ENCODE peak calls at places on chromosomes 12 and 14, in six cellular contexts. N, W, I, U, M and J are unnamed samples.

GRCh38 chr12:102528111-102528510 is 47.7 kb upstream of the IGF1 start:
- DNase-seq in M (no peak), N (no peak), W (peak; percentile 8), U (no peak), I (no peak), J (no peak)

GRCh38 chr12:93154753-93155475 is 222.8 kb upstream of the NUDT4 start:
- DNase-seq in U (no peak), W (peak; percentile 56), I (no peak), M (no peak), N (peak; percentile 37), J (no peak)

GRCh38 chr12:60148831-60149230 is 553.0 kb downstream of the SLC16A7 start:
- DNase-seq in W (peak; percentile 97), U (peak; percentile 53), I (no peak), M (no peak), N (no peak), J (no peak)

GRCh38 chr12:104582739-104583138 is 126.0 kb downstream of the CHST11 start:
- DNase-seq in M (no peak), U (no peak), W (no peak), N (no peak), I (no peak), J (peak; percentile 74)

GRCh38 chr12:12804432-12804886 is 8.7 kb upstream of the DDX47 start:
- DNase-seq in N (no peak), U (peak; percentile 81), W (peak; percentile 95), M (no peak), I (no peak), J (no peak)

GRCh38 chr12:54011665-54012532 is 3.1 kb downstream of the HOXC8 start:
- DNase-seq in M (no peak), W (no peak), I (no peak), N (no peak), U (no peak), J (no peak)

GRCh38 chr12:122024132-122024785 is 2.6 kb downstream of the BCL7A start:
- DNase-seq in W (no peak), M (no peak), N (no peak), U (no peak), I (no peak), J (peak; percentile 43)

GRCh38 chr14:104115691-104116543 is 22.5 kb upstream of the KIF26A start:
- DNase-seq in U (no peak), I (peak; percentile 24), M (no peak), N (peak; percentile 31), W (no peak), J (no peak)

GRCh38 chr12:8628731-8629130 is 16.1 kb upstream of the AICDA start:
- DNase-seq in W (peak; percentile 23), U (no peak), N (no peak), I (no peak), M (no peak), J (no peak)

GRCh38 chr14:35669782-35670181 is 135.8 kb downstream of the INSM2 start:
- DNase-seq in I (no peak), M (no peak), N (no peak), U (no peak), W (peak; percentile 77), J (peak; percentile 29)

GRCh38 chr12:7581609-7582008 is 78.0 kb upstream of the CD163 start:
- DNase-seq in U (no peak), M (no peak), N (no peak), W (no peak), I (no peak), J (no peak)

GRCh38 chr14:60658116-60658515 is 8.8 kb upstream of the SIX1 start:
- DNase-seq in N (no peak), M (peak; percentile 41), W (no peak), I (no peak), U (no peak), J (no peak)

GRCh38 chr14:94001501-94002396 is 4.6 kb downstream of the CCDC197 start:
- DNase-seq in U (no peak), N (peak; percentile 36), W (peak; percentile 75), I (peak; percentile 69), M (peak; percentile 84), J (peak; percentile 83)

GRCh38 chr14:24944800-24945199 is 105.1 kb downstream of the STXBP6 start:
- DNase-seq in U (no peak), I (no peak), W (no peak), M (no peak), N (no peak), J (no peak)

GRCh38 chr12:78556651-78557050 is 307.9 kb upstream of the SYT1 start:
- DNase-seq in N (no peak), W (no peak), U (no peak), I (no peak), M (no peak), J (no peak)

GRCh38 chr14:61710853-61711817 is 15.8 kb downstream of the HIF1A start:
- DNase-seq in N (no peak), I (no peak), W (peak; percentile 46), U (no peak), M (no peak), J (no peak)

GRCh38 chr14:36226164-36226563 is 49.6 kb upstream of the PTCSC3 start:
- DNase-seq in M (no peak), I (no peak), W (no peak), U (no peak), N (no peak), J (no peak)

GRCh38 chr14:45185110-45185814 is 49.5 kb downstream of the FANCM start:
- DNase-seq in N (no peak), M (no peak), U (no peak), W (peak; percentile 55), I (no peak), J (no peak)

DNA sequence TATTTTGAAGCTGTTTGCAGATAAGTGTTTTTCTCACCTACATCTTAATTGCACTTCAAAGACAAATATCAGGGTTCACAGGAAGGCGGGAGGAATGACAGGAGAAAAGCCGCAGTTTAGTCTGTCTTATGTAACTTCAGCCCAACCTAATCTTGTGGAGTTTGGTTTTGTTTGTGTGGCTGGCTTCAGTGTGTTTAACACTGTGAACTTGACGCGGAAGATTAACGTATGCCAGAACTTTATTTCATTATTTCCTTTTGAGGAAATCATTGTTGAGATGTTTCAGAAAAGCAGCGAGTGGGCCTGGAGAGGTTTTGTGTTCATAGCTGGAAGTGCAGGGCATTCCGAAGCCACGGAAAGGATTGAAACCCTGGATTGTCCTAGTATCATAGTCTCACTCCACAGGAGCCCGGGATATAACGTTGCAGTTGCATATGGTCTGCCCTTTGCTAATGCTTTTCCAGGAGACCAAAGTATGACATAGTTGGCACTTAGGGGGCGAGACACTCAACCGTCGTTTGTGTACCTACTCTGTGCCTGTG is 2.0 kb downstream of the PELI2 start:
- DNase-seq in N (peak; percentile 27), M (peak; percentile 45), I (no peak), W (peak; percentile 53), U (no peak), J (no peak)
- TF ChIP-seq CTCF in N (no peak), M (no peak), I (no peak), W (peak; percentile 2), U (peak; percentile 11), J (no peak)

GRCh38 chr12:108302471-108303311 is 36.4 kb downstream of the CMKLR1 start:
- DNase-seq in N (peak; percentile 35), W (no peak), M (peak; percentile 38), U (no peak), I (peak; percentile 57), J (no peak)
- TF ChIP-seq CTCF in N (no peak), W (no peak), M (peak; percentile 18), U (no peak), I (no peak), J (no peak)

GRCh38 chr12:58247633-58248032 is 306.3 kb downstream of the ATP23 start:
- DNase-seq in U (no peak), I (peak; percentile 26), W (no peak), M (peak; percentile 10), N (no peak), J (no peak)
- TF ChIP-seq CTCF in U (peak; percentile 6), I (no peak), W (no peak), M (peak; percentile 20), N (no peak), J (no peak)

DNA sequence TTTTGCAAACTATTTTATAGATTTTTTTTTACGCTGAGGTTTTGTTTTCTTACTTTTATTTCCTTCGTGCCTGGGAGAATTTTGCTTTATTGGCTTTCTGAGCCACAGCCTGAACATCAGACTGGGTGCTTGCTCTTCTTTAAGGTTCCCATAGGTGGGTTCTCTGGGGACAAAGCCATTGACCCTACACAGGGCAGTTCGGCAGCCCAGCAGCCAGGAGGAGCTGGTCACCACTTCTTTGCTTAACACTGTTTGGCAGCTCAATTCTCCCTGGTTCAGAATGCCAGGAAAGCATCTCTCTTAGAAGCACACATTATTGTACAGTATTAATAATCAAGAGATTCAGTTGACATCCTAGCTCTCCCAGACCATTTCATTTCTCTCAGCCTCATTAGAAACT is 140.8 kb upstream of the NEDD1 start:
- DNase-seq in M (peak; percentile 26), W (peak; percentile 11), N (no peak), I (peak; percentile 37), U (no peak), J (no peak)
- TF ChIP-seq CTCF in M (peak; percentile 39), W (peak; percentile 20), N (no peak), I (no peak), U (peak; percentile 34), J (no peak)

GRCh38 chr14:74244115-74244514 is 4.9 kb downstream of the VSX2 start:
- DNase-seq in U (no peak), M (peak; percentile 56), I (peak; percentile 45), N (no peak), W (no peak), J (no peak)
- TF ChIP-seq CTCF in U (no peak), M (peak; percentile 35), I (no peak), N (no peak), W (no peak), J (no peak)

GRCh38 chr14:102194856-102195255 is 55.2 kb downstream of the WDR20 start:
- DNase-seq in W (no peak), N (no peak), M (no peak), I (no peak), U (no peak), J (no peak)
- TF ChIP-seq CTCF in W (no peak), N (no peak), M (no peak), I (no peak), U (no peak), J (no peak)

DNA sequence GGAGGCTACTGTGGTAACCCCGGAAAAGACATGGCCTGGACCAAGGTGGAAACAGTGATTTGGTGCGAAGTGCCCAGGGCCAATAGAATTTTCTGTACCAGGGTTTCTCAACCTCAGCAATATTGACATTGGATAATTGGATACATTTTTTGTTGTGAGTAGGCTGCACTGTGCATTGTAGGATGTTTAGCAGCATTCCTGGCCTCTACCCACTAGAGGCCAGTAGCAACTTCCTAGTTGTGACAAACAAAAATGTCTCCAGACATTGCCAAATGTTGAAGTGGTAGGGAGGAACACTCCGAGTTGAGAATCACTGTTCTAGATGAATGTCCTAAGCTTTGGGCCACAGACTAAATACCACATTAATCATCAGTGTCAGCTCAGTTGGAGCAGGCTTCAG is 6.2 kb upstream of the CGRRF1 start:
- DNase-seq in N (no peak), M (no peak), W (peak; percentile 68), U (no peak), I (no peak), J (no peak)
- TF ChIP-seq CTCF in N (no peak), M (peak; percentile 40), W (peak; percentile 46), U (peak; percentile 62), I (no peak), J (no peak)

GRCh38 chr12:15910864-15911696 is at the start of gene DERA:
- DNase-seq in N (peak; percentile 90), I (peak; percentile 81), W (peak; percentile 69), U (peak; percentile 17), M (peak; percentile 88), J (peak; percentile 80)
- TF ChIP-seq CTCF in N (no peak), I (no peak), W (no peak), U (no peak), M (peak; percentile 5), J (peak; percentile 1)